ENCODE peak calls at places on chromosomes 16 and 17, in five cellular contexts. U is DND-41; V is CD8-positive, alpha-beta T cell; L is GM23248; E is upper lobe of right lung. S is an unnamed sample. For H3K36me3, the result is how much of the 10 kb centered on the place peaks cover.

GRCh38 chr16:84314373-84314772 is 19.7 kb downstream of the WFDC1 start:
- DNase-seq in U (no peak), V (no peak), L (peak), E (peak), S (no peak)

GRCh38 chr17:69141802-69142472 is at the start of gene ABCA6:
- DNase-seq in U (no peak), V (no peak), L (peak), E (no peak), S (no peak)

GRCh38 chr16:20637247-20637646 is 60.2 kb downstream of the ACSM1 start:
- DNase-seq in U (no peak), V (no peak), L (no peak), E (no peak), S (no peak)

GRCh38 chr17:20944014-20944905 is 98.6 kb downstream of the USP22 start:
- DNase-seq in U (peak), V (no peak), L (no peak), E (no peak), S (peak)

GRCh38 chr17:59730268-59730834 is 22.9 kb downstream of the VMP1 start:
- DNase-seq in U (no peak), V (no peak), L (no peak), E (no peak), S (no peak)

GRCh38 chr16:28316056-28316455 is 23.7 kb downstream of the SBK1 start:
- DNase-seq in U (no peak), V (no peak), L (no peak), E (no peak), S (no peak)

GRCh38 chr16:3737181-3737580 is 19.9 kb upstream of the TRAP1 start:
- DNase-seq in U (no peak), V (no peak), L (no peak), E (no peak), S (no peak)

GRCh38 chr17:48541574-48542113 is 3.3 kb downstream of the HOXB2 start:
- DNase-seq in U (no peak), V (peak), L (peak), E (peak), S (peak)

GRCh38 chr16:82008957-82009592 is 2.2 kb downstream of the SDR42E1 start:
- DNase-seq in U (no peak), V (no peak), L (no peak), E (no peak), S (no peak)

GRCh38 chr16:85835227-85835751 is 35.8 kb downstream of the COX4I1 start:
- DNase-seq in U (no peak), V (no peak), L (no peak), E (peak), S (no peak)

GRCh38 chr16:85838876-85839585 is 39.5 kb downstream of the COX4I1 start:
- DNase-seq in U (no peak), V (no peak), L (no peak), E (no peak), S (no peak)

GRCh38 chr16:85835956-85836705 is 36.6 kb downstream of the COX4I1 start:
- DNase-seq in U (no peak), V (no peak), L (no peak), E (peak), S (no peak)

GRCh38 chr16:85838381-85838780 is 38.9 kb downstream of the COX4I1 start:
- DNase-seq in U (no peak), V (no peak), L (no peak), E (no peak), S (no peak)

DNA sequence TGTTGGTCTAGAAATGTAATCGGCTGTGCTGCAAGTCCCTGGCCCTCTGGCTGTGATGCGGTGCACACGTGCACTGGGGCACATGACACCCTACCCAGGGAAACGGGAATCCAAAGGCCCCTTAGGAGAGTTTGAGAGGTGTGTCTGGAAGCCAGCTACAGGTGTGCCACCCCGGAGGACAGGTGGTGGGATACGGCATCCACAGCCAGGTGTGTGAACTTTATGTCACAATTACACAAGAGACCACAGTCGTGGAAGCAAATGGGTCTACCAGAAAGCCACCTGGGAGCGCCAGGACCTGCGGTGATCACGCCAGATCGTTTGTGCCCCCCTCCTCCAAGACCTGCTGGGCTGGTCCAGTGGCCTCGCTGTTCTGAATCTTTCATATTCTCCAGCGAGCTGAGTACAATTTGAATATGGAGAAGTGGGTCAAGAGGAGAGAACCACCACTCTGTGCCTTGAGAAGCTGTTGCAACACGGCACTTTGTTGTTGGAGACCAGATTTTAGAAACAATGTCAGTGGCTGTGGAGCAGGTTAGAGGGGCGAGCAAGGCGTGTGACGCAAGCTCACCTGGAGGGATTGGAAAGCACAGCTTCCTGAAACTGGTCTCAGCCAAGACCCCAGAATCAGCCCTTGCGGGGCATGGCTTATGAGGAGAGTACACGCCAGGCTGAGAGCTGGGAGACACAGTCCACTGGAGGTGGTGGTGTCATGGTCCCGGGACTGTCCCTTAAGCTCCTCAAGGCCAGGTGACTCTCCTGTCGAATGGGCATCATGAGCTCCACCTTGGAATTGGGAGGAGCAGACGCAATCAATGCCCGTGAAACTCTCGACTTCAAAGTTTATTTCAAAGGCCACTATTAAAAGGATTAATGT is 37.4 kb downstream of the COX4I1 start:
- DNase-seq in U (no peak), V (no peak), L (no peak), E (no peak), S (no peak)
- H3K36me3 ChIP-seq in U (under half), V (under half), L (under half), E (under half), S (under half)

GRCh38 chr16:76796431-76796830 is 394.6 kb upstream of the MON1B start:
- DNase-seq in U (no peak), V (no peak), L (no peak), E (no peak), S (no peak)
- H3K36me3 ChIP-seq in U (under half), V (under half), L (under half), E (under half), S (under half)

GRCh38 chr17:42725143-42725542 is 19.7 kb downstream of the EZH1 start:
- DNase-seq in U (no peak), V (no peak), L (no peak), E (no peak), S (no peak)
- H3K36me3 ChIP-seq in U (half or more), V (under half), L (half or more), E (half or more), S (half or more)

DNA sequence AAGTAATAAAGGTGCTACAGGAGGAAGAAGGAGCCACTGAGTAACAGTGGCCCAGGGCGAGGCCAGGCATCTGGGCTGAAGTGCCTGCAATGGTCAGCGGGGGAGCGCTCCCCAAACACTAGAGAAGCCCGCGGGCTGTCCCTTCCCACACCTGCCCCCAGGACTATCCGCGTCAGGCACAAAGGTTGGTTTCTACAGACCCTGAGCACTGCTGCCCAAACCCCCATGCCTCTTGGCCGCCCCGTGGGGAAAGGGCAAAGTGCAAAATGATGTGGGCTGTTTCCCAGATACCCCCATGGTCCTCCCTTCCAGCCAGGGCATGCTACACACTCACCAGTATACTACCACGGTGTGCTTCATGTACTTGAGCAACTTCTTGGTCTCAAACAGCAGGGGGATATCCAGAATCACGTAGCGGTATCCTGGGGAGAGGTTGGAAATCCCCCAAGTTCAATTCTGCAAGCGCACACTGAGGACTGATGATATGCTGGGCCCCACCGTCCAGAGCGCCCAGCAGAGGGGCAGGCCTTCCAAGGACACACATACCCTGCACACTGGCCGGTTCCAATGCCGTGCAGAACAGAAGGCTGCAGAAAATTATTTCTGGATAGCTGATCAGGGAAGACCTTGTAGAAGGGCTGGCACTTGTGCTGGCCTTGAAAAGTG is 21.5 kb downstream of the DCAKD start:
- DNase-seq in U (no peak), V (no peak), L (no peak), E (no peak), S (no peak)
- H3K36me3 ChIP-seq in U (half or more), V (under half), L (under half), E (under half), S (half or more)

GRCh38 chr16:87457724-87458423 is 35.0 kb downstream of the ZCCHC14 start:
- DNase-seq in U (no peak), V (no peak), L (peak), E (peak), S (no peak)
- H3K36me3 ChIP-seq in U (under half), V (under half), L (under half), E (half or more), S (under half)

GRCh38 chr16:17258077-17258599 is 212.6 kb downstream of the XYLT1 start:
- DNase-seq in U (no peak), V (no peak), L (no peak), E (no peak), S (no peak)

GRCh38 chr16:17258848-17259713 is 211.7 kb downstream of the XYLT1 start:
- DNase-seq in U (no peak), V (no peak), L (peak), E (no peak), S (no peak)

GRCh38 chr16:17261197-17261858 is 209.4 kb downstream of the XYLT1 start:
- DNase-seq in U (no peak), V (no peak), L (no peak), E (no peak), S (peak)

GRCh38 chr16:17260271-17260849 is 210.4 kb downstream of the XYLT1 start:
- DNase-seq in U (no peak), V (no peak), L (no peak), E (no peak), S (no peak)

DNA sequence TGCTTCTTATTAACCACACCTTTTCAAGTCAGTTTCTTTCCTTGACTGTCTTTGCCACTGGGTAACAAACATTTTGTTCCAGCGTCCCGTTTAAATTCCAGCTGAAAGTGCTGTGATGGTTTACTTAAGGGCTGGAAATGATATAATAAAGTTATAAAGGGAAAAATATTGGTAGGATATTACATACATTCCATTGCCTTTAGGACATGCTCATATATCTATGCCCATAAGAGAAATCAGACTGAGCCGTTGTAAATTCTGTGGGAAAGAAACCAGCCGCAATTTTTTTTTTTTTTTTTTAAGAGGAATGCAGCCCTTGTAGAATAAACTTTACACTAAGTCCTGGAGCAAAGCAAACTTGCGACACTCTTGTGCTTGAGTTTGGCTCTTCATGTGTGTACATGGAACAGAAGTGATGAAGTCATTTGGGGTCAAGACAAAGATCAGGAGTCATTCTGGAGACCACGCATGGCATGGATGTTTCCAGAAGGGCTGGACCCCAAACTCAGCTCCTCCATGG is 210.9 kb downstream of the XYLT1 start:
- DNase-seq in U (no peak), V (no peak), L (no peak), E (no peak), S (no peak)
- H3K36me3 ChIP-seq in U (under half), V (under half), L (under half), E (under half), S (under half)

S was measured in CD4-positive, CD25-positive, alpha-beta regulatory T cell.